ENCODE peak calls at places on chromosomes 3 and 15, in six cellular contexts. One of them, this sample, is unnamed.

GRCh38 chr15:82714026-82714425 is 4.4 kb upstream of the AP3B2 start:
- DNase-seq in IMR-90: no peak
- DNase-seq in mesendoderm: no peak
- DNase-seq in H1: no peak
- DNase-seq in trophoblast cell: no peak
- DNase-seq in mesenchymal stem cell: no peak
- DNase-seq in this sample: no peak

GRCh38 chr15:36161781-36162212 is 417.6 kb upstream of the CDIN1 start:
- DNase-seq in IMR-90: no peak
- DNase-seq in trophoblast cell: no peak
- DNase-seq in H1: no peak
- DNase-seq in mesenchymal stem cell: peak; percentile 20
- DNase-seq in mesendoderm: peak; percentile 26
- DNase-seq in this sample: peak; percentile 21

GRCh38 chr15:64354683-64355558 is 1.1 kb downstream of the CSNK1G1 start:
- DNase-seq in mesendoderm: peak; percentile 3
- DNase-seq in IMR-90: no peak
- DNase-seq in mesenchymal stem cell: no peak
- DNase-seq in trophoblast cell: no peak
- DNase-seq in H1: no peak
- DNase-seq in this sample: peak; percentile 8

GRCh38 chr15:29123991-29124390 is 145.6 kb downstream of the NSMCE3 start:
- DNase-seq in H1: no peak
- DNase-seq in mesenchymal stem cell: no peak
- DNase-seq in IMR-90: no peak
- DNase-seq in trophoblast cell: no peak
- DNase-seq in mesendoderm: no peak
- DNase-seq in this sample: no peak

GRCh38 chr3:20669184-20669583 is 483.2 kb upstream of the SGO1 start:
- DNase-seq in mesenchymal stem cell: no peak
- DNase-seq in trophoblast cell: no peak
- DNase-seq in IMR-90: no peak
- DNase-seq in H1: no peak
- DNase-seq in mesendoderm: no peak
- DNase-seq in this sample: no peak

GRCh38 chr15:43519207-43519606 is 1.8 kb downstream of the MAP1A start:
- DNase-seq in H1: no peak
- DNase-seq in mesendoderm: no peak
- DNase-seq in trophoblast cell: no peak
- DNase-seq in IMR-90: no peak
- DNase-seq in mesenchymal stem cell: no peak
- DNase-seq in this sample: no peak

GRCh38 chr3:30672959-30673358 is 66.6 kb downstream of the TGFBR2 start:
- DNase-seq in mesenchymal stem cell: peak; percentile 35
- DNase-seq in IMR-90: peak; percentile 14
- DNase-seq in trophoblast cell: peak; percentile 76
- DNase-seq in mesendoderm: no peak
- DNase-seq in H1: no peak
- DNase-seq in this sample: no peak

GRCh38 chr3:12841085-12841969 is at the start of gene RPL32:
- DNase-seq in mesenchymal stem cell: peak; percentile 98
- DNase-seq in trophoblast cell: peak; percentile 90
- DNase-seq in IMR-90: peak; percentile 96
- DNase-seq in mesendoderm: peak; percentile 97
- DNase-seq in H1: peak; percentile 86
- DNase-seq in this sample: peak; percentile 89

GRCh38 chr15:70318996-70319465 is 221.3 kb upstream of the TLE3 start:
- DNase-seq in H1: no peak
- DNase-seq in trophoblast cell: no peak
- DNase-seq in IMR-90: peak; percentile 74
- DNase-seq in mesendoderm: no peak
- DNase-seq in mesenchymal stem cell: peak; percentile 21
- DNase-seq in this sample: no peak

GRCh38 chr3:100047455-100048141 is 66.7 kb downstream of the FILIP1L start:
- DNase-seq in mesendoderm: no peak
- DNase-seq in IMR-90: peak; percentile 97
- DNase-seq in H1: no peak
- DNase-seq in trophoblast cell: peak; percentile 6
- DNase-seq in mesenchymal stem cell: peak; percentile 84
- DNase-seq in this sample: no peak

GRCh38 chr3:131091768-131092167 is 65.1 kb downstream of the NEK11 start:
- DNase-seq in H1: no peak
- DNase-seq in trophoblast cell: peak; percentile 4
- DNase-seq in IMR-90: peak; percentile 30
- DNase-seq in mesenchymal stem cell: no peak
- DNase-seq in mesendoderm: peak; percentile 75
- DNase-seq in this sample: no peak

GRCh38 chr3:88509582-88509981 is 359.8 kb downstream of the C3orf38 start:
- DNase-seq in H1: no peak
- DNase-seq in mesendoderm: no peak
- DNase-seq in trophoblast cell: no peak
- DNase-seq in IMR-90: no peak
- DNase-seq in mesenchymal stem cell: no peak
- DNase-seq in this sample: no peak

GRCh38 chr15:82803793-82804574 is 1.9 kb downstream of the FSD2 start:
- DNase-seq in trophoblast cell: no peak
- DNase-seq in H1: no peak
- DNase-seq in mesendoderm: no peak
- DNase-seq in mesenchymal stem cell: peak; percentile 41
- DNase-seq in IMR-90: peak; percentile 15
- DNase-seq in this sample: no peak

GRCh38 chr15:31296304-31297220 is 30.1 kb upstream of the KLF13 start:
- DNase-seq in mesenchymal stem cell: no peak
- DNase-seq in IMR-90: no peak
- DNase-seq in mesendoderm: no peak
- DNase-seq in trophoblast cell: no peak
- DNase-seq in H1: no peak
- DNase-seq in this sample: no peak

GRCh38 chr3:36776436-36776835 is 12.1 kb upstream of the DCLK3 start:
- DNase-seq in H1: no peak
- DNase-seq in mesenchymal stem cell: no peak
- DNase-seq in mesendoderm: no peak
- DNase-seq in IMR-90: no peak
- DNase-seq in trophoblast cell: no peak
- DNase-seq in this sample: no peak

GRCh38 chr15:59266015-59266414 is 59.4 kb downstream of the LDHAL6B start:
- DNase-seq in H1: no peak
- DNase-seq in mesenchymal stem cell: no peak
- DNase-seq in IMR-90: no peak
- DNase-seq in trophoblast cell: peak; percentile 73
- DNase-seq in mesendoderm: no peak
- DNase-seq in this sample: no peak

GRCh38 chr3:70608434-70608833 is 296.0 kb upstream of the MDFIC2 start:
- DNase-seq in trophoblast cell: no peak
- DNase-seq in H1: no peak
- DNase-seq in IMR-90: no peak
- DNase-seq in mesendoderm: no peak
- DNase-seq in mesenchymal stem cell: no peak
- DNase-seq in this sample: no peak

GRCh38 chr3:70603103-70603502 is 290.7 kb upstream of the MDFIC2 start:
- DNase-seq in IMR-90: no peak
- DNase-seq in mesenchymal stem cell: no peak
- DNase-seq in trophoblast cell: no peak
- DNase-seq in mesendoderm: no peak
- DNase-seq in H1: no peak
- DNase-seq in this sample: no peak

DNA sequence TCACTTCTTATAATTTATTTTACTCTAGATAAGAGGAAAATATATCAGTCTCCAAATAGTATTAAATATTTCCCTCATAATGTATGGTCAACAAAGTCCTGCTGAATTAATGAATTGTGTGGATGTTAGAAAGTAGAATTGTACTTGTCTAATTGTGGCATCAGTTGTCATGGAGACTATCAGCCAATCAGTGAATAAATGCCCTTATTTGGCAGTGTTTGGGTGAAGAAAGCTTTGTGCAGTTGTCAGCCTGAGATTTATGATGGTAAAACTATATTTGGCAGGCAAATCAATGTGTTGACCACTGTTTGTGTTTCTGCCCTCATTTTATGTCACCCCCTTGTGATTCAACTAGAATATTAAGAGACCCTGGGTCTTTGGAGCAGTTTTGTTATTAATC is 293.6 kb upstream of the MDFIC2 start:
- DNase-seq in H1: no peak
- DNase-seq in trophoblast cell: no peak
- DNase-seq in mesenchymal stem cell: no peak
- DNase-seq in mesendoderm: peak; percentile 16
- DNase-seq in IMR-90: no peak
- DNase-seq in this sample: no peak
- H2BK120ac ChIP-seq in H1: no peak overlapping the region
- H2BK120ac ChIP-seq in trophoblast cell: no peak overlapping the region
- H2BK120ac ChIP-seq in mesenchymal stem cell: no peak overlapping the region
- H2BK120ac ChIP-seq in mesendoderm: no peak overlapping the region
- H2BK120ac ChIP-seq in IMR-90: no peak overlapping the region
- H2BK120ac ChIP-seq in this sample: no peak overlapping the region

GRCh38 chr3:45630325-45630724 is 35.8 kb downstream of the LIMD1 start:
- DNase-seq in IMR-90: no peak
- DNase-seq in trophoblast cell: no peak
- DNase-seq in mesendoderm: no peak
- DNase-seq in mesenchymal stem cell: no peak
- DNase-seq in H1: no peak
- DNase-seq in this sample: no peak
- H3K4me2 ChIP-seq in IMR-90: no peak overlapping the region
- H3K4me2 ChIP-seq in trophoblast cell: no peak overlapping the region
- H3K4me2 ChIP-seq in mesendoderm: no peak overlapping the region
- H3K4me2 ChIP-seq in mesenchymal stem cell: no peak overlapping the region
- H3K4me2 ChIP-seq in H1: no peak overlapping the region
- H3K4me2 ChIP-seq in this sample: no peak overlapping the region

GRCh38 chr3:58432905-58433304 is 727 bp downstream of the PDHB start:
- DNase-seq in mesendoderm: no peak
- DNase-seq in mesenchymal stem cell: no peak
- DNase-seq in trophoblast cell: no peak
- DNase-seq in IMR-90: no peak
- DNase-seq in H1: no peak
- DNase-seq in this sample: no peak

GRCh38 chr3:58433400-58434169 is at the start of gene PDHB:
- DNase-seq in mesendoderm: peak; percentile 95
- DNase-seq in trophoblast cell: peak; percentile 96
- DNase-seq in IMR-90: peak; percentile 86
- DNase-seq in H1: peak; percentile 87
- DNase-seq in mesenchymal stem cell: peak; percentile 93
- DNase-seq in this sample: peak; percentile 91

GRCh38 chr3:58434990-58435389 is 1.4 kb upstream of the PDHB start:
- DNase-seq in H1: peak; percentile 63
- DNase-seq in mesendoderm: peak; percentile 99
- DNase-seq in IMR-90: peak; percentile 73
- DNase-seq in trophoblast cell: no peak
- DNase-seq in mesenchymal stem cell: peak; percentile 46
- DNase-seq in this sample: peak; percentile 82

GRCh38 chr3:58434511-58434910 is 879 bp upstream of the PDHB start:
- DNase-seq in IMR-90: no peak
- DNase-seq in mesenchymal stem cell: peak; percentile 21
- DNase-seq in mesendoderm: peak; percentile 95
- DNase-seq in H1: no peak
- DNase-seq in trophoblast cell: no peak
- DNase-seq in this sample: peak; percentile 57

DNA sequence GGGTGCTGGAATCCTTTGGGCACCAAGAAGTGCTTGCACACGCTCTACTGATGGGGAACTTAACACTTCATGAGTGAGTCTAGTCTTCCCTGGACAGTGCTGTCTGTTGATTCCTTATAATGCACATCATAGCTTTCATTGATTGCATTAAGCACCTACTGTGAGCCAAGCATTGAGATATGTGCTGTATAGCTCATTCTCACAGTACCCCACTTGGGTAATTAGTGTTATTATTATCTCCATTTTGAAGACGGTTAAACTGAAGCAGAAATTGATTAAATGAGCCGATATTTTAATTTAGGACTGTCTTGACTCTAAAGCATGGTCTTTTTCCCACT is 507 bp upstream of the PDHB start:
- DNase-seq in trophoblast cell: no peak
- DNase-seq in mesenchymal stem cell: peak; percentile 17
- DNase-seq in H1: no peak
- DNase-seq in mesendoderm: no peak
- DNase-seq in IMR-90: no peak
- DNase-seq in this sample: no peak
- H3K4ac ChIP-seq in trophoblast cell: no peak overlapping the region
- H3K4ac ChIP-seq in mesenchymal stem cell: no peak overlapping the region
- H3K4ac ChIP-seq in H1: peak overlapping the region; percentile 54
- H3K4ac ChIP-seq in mesendoderm: peak overlapping the region; percentile 40
- H3K4ac ChIP-seq in IMR-90: peak overlapping the region; percentile 95
- H3K4ac ChIP-seq in this sample: no peak overlapping the region

GRCh38 chr3:48240000-48240710 is 749 bp upstream of the ZNF589 start:
- DNase-seq in mesendoderm: peak; percentile 83
- DNase-seq in H1: peak; percentile 71
- DNase-seq in trophoblast cell: no peak
- DNase-seq in IMR-90: no peak
- DNase-seq in mesenchymal stem cell: no peak
- DNase-seq in this sample: peak; percentile 55
- H2BK120ac ChIP-seq in mesendoderm: peak overlapping the region; percentile 36
- H2BK120ac ChIP-seq in H1: peak overlapping the region; percentile 98
- H2BK120ac ChIP-seq in trophoblast cell: no peak overlapping the region
- H2BK120ac ChIP-seq in IMR-90: no peak overlapping the region
- H2BK120ac ChIP-seq in mesenchymal stem cell: no peak overlapping the region
- H2BK120ac ChIP-seq in this sample: no peak overlapping the region

GRCh38 chr15:89113263-89113662 is 25.0 kb downstream of the ABHD2 start:
- DNase-seq in H1: no peak
- DNase-seq in mesenchymal stem cell: no peak
- DNase-seq in mesendoderm: peak; percentile 58
- DNase-seq in IMR-90: no peak
- DNase-seq in trophoblast cell: no peak
- DNase-seq in this sample: no peak
- H3K4me2 ChIP-seq in H1: no peak overlapping the region
- H3K4me2 ChIP-seq in mesenchymal stem cell: no peak overlapping the region
- H3K4me2 ChIP-seq in mesendoderm: no peak overlapping the region
- H3K4me2 ChIP-seq in IMR-90: no peak overlapping the region
- H3K4me2 ChIP-seq in trophoblast cell: peak overlapping the region; percentile 5
- H3K4me2 ChIP-seq in this sample: no peak overlapping the region

GRCh38 chr3:106121491-106122289 is 252.9 kb upstream of the CBLB start:
- DNase-seq in mesendoderm: no peak
- DNase-seq in IMR-90: no peak
- DNase-seq in mesenchymal stem cell: no peak
- DNase-seq in trophoblast cell: no peak
- DNase-seq in H1: no peak
- DNase-seq in this sample: no peak
- H3K4ac ChIP-seq in mesendoderm: no peak overlapping the region
- H3K4ac ChIP-seq in IMR-90: no peak overlapping the region
- H3K4ac ChIP-seq in mesenchymal stem cell: no peak overlapping the region
- H3K4ac ChIP-seq in trophoblast cell: no peak overlapping the region
- H3K4ac ChIP-seq in H1: no peak overlapping the region
- H3K4ac ChIP-seq in this sample: no peak overlapping the region

GRCh38 chr3:5349343-5349742 is 161.8 kb downstream of the EDEM1 start:
- DNase-seq in trophoblast cell: no peak
- DNase-seq in mesenchymal stem cell: no peak
- DNase-seq in H1: no peak
- DNase-seq in IMR-90: no peak
- DNase-seq in mesendoderm: peak; percentile 23
- DNase-seq in this sample: no peak
- H2BK120ac ChIP-seq in trophoblast cell: no peak overlapping the region
- H2BK120ac ChIP-seq in mesenchymal stem cell: no peak overlapping the region
- H2BK120ac ChIP-seq in H1: no peak overlapping the region
- H2BK120ac ChIP-seq in IMR-90: no peak overlapping the region
- H2BK120ac ChIP-seq in mesendoderm: no peak overlapping the region
- H2BK120ac ChIP-seq in this sample: no peak overlapping the region

This sample was measured in neuronal stem cell.